ENCODE peak calls at places on chromosomes 6 and 20, in nine cellular contexts. Z, U, S, Y, F, M, G, N and T are unnamed samples.
A peak's percentile ranks its signal among the peaks of the same experiment; 100 is the strongest.

GRCh38 chr6:147970970-147971369 is 371.7 kb upstream of the SASH1 start:
- DNase-seq in Z (no peak), U (peak; percentile 16), S (peak; percentile 47), Y (no peak), F (no peak), M (no peak), G (no peak), N (no peak), T (peak; percentile 63)

GRCh38 chr6:89826029-89826528 is 3.6 kb upstream of the CASP8AP2 start:
- DNase-seq in Z (no peak), U (no peak), S (peak; percentile 35), Y (no peak), F (no peak), M (no peak), G (no peak), N (no peak), T (no peak)

GRCh38 chr20:62030834-62031434 is 34.7 kb downstream of the TAF4 start:
- DNase-seq in Z (no peak), U (no peak), S (no peak), Y (no peak), F (no peak), M (no peak), G (peak; percentile 13), N (no peak), T (peak; percentile 66)

GRCh38 chr6:89564752-89565427 is 73.7 kb downstream of the LYRM2 start:
- DNase-seq in Z (no peak), U (peak; percentile 34), S (no peak), Y (no peak), F (no peak), M (no peak), G (no peak), N (no peak), T (no peak)

GRCh38 chr6:125793863-125794262 is 3.1 kb downstream of the NCOA7 start:
- DNase-seq in Z (no peak), U (no peak), S (no peak), Y (no peak), F (no peak), M (no peak), G (no peak), N (no peak), T (peak; percentile 67)

GRCh38 chr6:162363757-162364156 is 363.8 kb downstream of the PRKN start:
- DNase-seq in Z (no peak), U (no peak), S (peak; percentile 76), Y (no peak), F (no peak), M (no peak), G (no peak), N (no peak), T (no peak)

GRCh38 chr6:47097092-47097945 is 55.2 kb upstream of the ADGRF1 start:
- DNase-seq in Z (peak; percentile 55), U (peak; percentile 80), S (peak; percentile 90), Y (peak; percentile 73), F (peak; percentile 49), M (peak; percentile 78), G (peak; percentile 4), N (no peak), T (peak; percentile 81)

GRCh38 chr20:58150772-58151171 is 77.7 kb downstream of the ANKRD60 start:
- DNase-seq in Z (no peak), U (peak; percentile 8), S (no peak), Y (no peak), F (peak; percentile 36), M (no peak), G (no peak), N (no peak), T (peak; percentile 43)

GRCh38 chr6:98054453-98054852 is 771.4 kb upstream of the MMS22L start:
- DNase-seq in Z (no peak), U (no peak), S (no peak), Y (no peak), F (no peak), M (no peak), G (no peak), N (no peak), T (peak; percentile 56)

GRCh38 chr20:31923388-31924271 is 28.2 kb downstream of the PDRG1 start:
- DNase-seq in Z (no peak), U (no peak), S (no peak), Y (no peak), F (no peak), M (no peak), G (no peak), N (no peak), T (no peak)

GRCh38 chr6:77456531-77457248 is 6.6 kb downstream of the HTR1B start:
- DNase-seq in Z (no peak), U (no peak), S (peak; percentile 98), Y (peak; percentile 65), F (no peak), M (peak; percentile 99), G (no peak), N (no peak), T (no peak)

GRCh38 chr6:169173532-169174268 is 79.9 kb downstream of the THBS2 start:
- DNase-seq in Z (no peak), U (no peak), S (no peak), Y (no peak), F (no peak), M (no peak), G (no peak), N (peak; percentile 85), T (no peak)

GRCh38 chr6:167906899-167907298 is 80.2 kb downstream of the AFDN start:
- DNase-seq in Z (no peak), U (peak; percentile 74), S (peak; percentile 36), Y (no peak), F (no peak), M (no peak), G (no peak), N (no peak), T (no peak)

GRCh38 chr20:23925789-23926525 is 46.4 kb upstream of the CST5 start:
- DNase-seq in Z (no peak), U (no peak), S (no peak), Y (no peak), F (no peak), M (no peak), G (no peak), N (no peak), T (no peak)

GRCh38 chr20:12110711-12111110 is 193.0 kb downstream of the BTBD3 start:
- DNase-seq in Z (no peak), U (no peak), S (no peak), Y (no peak), F (no peak), M (no peak), G (no peak), N (no peak), T (no peak)

GRCh38 chr20:12113075-12113467 is 195.4 kb downstream of the BTBD3 start:
- DNase-seq in Z (no peak), U (no peak), S (no peak), Y (no peak), F (no peak), M (no peak), G (no peak), N (no peak), T (no peak)

GRCh38 chr20:12112665-12113064 is 195.0 kb downstream of the BTBD3 start:
- DNase-seq in Z (no peak), U (no peak), S (no peak), Y (no peak), F (no peak), M (no peak), G (no peak), N (no peak), T (no peak)

GRCh38 chr20:12111431-12112088 is 193.9 kb downstream of the BTBD3 start:
- DNase-seq in Z (no peak), U (no peak), S (no peak), Y (no peak), F (no peak), M (no peak), G (no peak), N (no peak), T (no peak)

GRCh38 chr20:12112089-12112474 is 194.4 kb downstream of the BTBD3 start:
- DNase-seq in Z (no peak), U (no peak), S (no peak), Y (no peak), F (no peak), M (no peak), G (no peak), N (no peak), T (no peak)
- H3K27ac ChIP-seq in Z (no peak overlapping the region), U (no peak overlapping the region), S (no peak overlapping the region), Y (no peak overlapping the region), F (no peak overlapping the region), M (no peak overlapping the region), G (no peak overlapping the region), N (no peak overlapping the region), T (no peak overlapping the region)

GRCh38 chr6:154649723-154650122 is 83.5 kb upstream of the SCAF8 start:
- DNase-seq in Z (no peak), U (no peak), S (peak; percentile 10), Y (no peak), F (no peak), M (no peak), G (no peak), N (no peak), T (no peak)
- H3K27ac ChIP-seq in Z (no peak overlapping the region), U (no peak overlapping the region), S (no peak overlapping the region), Y (no peak overlapping the region), F (no peak overlapping the region), M (no peak overlapping the region), G (no peak overlapping the region), N (no peak overlapping the region), T (no peak overlapping the region)

GRCh38 chr6:112745765-112746164 is 398.6 kb downstream of the RFPL4B start:
- DNase-seq in Z (no peak), U (no peak), S (no peak), Y (no peak), F (no peak), M (no peak), G (no peak), N (no peak), T (no peak)

GRCh38 chr6:112739766-112740165 is 392.6 kb downstream of the RFPL4B start:
- DNase-seq in Z (no peak), U (no peak), S (no peak), Y (no peak), F (no peak), M (no peak), G (no peak), N (no peak), T (no peak)

GRCh38 chr6:112749673-112750072 is 402.5 kb downstream of the RFPL4B start:
- DNase-seq in Z (no peak), U (no peak), S (no peak), Y (no peak), F (no peak), M (no peak), G (no peak), N (no peak), T (no peak)

GRCh38 chr6:112743343-112743742 is 396.2 kb downstream of the RFPL4B start:
- DNase-seq in Z (no peak), U (no peak), S (no peak), Y (no peak), F (no peak), M (no peak), G (no peak), N (no peak), T (no peak)

DNA sequence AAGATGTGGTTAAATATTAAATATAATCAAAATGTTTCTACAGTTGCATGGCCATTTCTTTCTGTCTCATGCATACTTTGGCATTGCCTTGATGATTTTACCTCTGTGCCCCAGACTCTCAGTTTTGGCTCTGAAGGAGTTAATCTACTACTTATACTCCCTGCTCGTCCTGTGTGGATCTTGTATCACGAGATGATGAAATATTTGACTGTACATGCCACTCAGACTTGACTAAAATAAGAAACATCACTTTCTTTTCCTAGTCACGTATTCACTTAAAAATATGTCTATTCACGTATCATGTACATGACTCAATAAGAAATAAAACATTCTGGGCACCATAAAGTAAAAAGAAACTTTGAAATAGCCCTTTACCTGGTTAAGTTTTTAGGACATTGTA is 397.7 kb downstream of the RFPL4B start:
- DNase-seq in Z (no peak), U (no peak), S (no peak), Y (no peak), F (no peak), M (no peak), G (no peak), N (no peak), T (no peak)
- H3K27ac ChIP-seq in Z (no peak overlapping the region), U (no peak overlapping the region), S (no peak overlapping the region), Y (no peak overlapping the region), F (no peak overlapping the region), M (no peak overlapping the region), G (no peak overlapping the region), N (no peak overlapping the region), T (no peak overlapping the region)

GRCh38 chr20:25038591-25039015 is 19.3 kb downstream of the ACSS1 start:
- DNase-seq in Z (no peak), U (no peak), S (no peak), Y (no peak), F (no peak), M (no peak), G (no peak), N (no peak), T (no peak)
- H3K27ac ChIP-seq in Z (no peak overlapping the region), U (no peak overlapping the region), S (no peak overlapping the region), Y (no peak overlapping the region), F (no peak overlapping the region), M (no peak overlapping the region), G (peak overlapping the region; percentile 25), N (peak overlapping the region; percentile 76), T (no peak overlapping the region)